ENCODE peak calls at places on chromosomes 7 and 10, in eight cellular contexts. T, Z, N, K, M, G, A and L are unnamed samples.

GRCh38 chr7:6658618-6659345 is 21.7 kb downstream of the ZNF316 start:
- ATAC-seq in T (peak), Z (peak), N (no peak), K (no peak), M (peak), G (peak), A (peak), L (no peak)

GRCh38 chr7:110421490-110422241 is 669.3 kb upstream of the LRRN3 start:
- ATAC-seq in T (no peak), Z (no peak), N (no peak), K (no peak), M (no peak), G (no peak), A (no peak), L (no peak)

GRCh38 chr10:94213980-94214379 is 148.8 kb downstream of the NOC3L start:
- ATAC-seq in T (no peak), Z (no peak), N (no peak), K (no peak), M (no peak), G (no peak), A (no peak), L (no peak)

GRCh38 chr10:97686301-97686961 is 610 bp downstream of the AVPI1 start:
- ATAC-seq in T (peak), Z (peak), N (no peak), K (peak), M (no peak), G (peak), A (no peak), L (no peak)

GRCh38 chr7:29343379-29343778 is 148.8 kb downstream of the CHN2 start:
- ATAC-seq in T (no peak), Z (no peak), N (no peak), K (peak), M (no peak), G (no peak), A (no peak), L (no peak)

GRCh38 chr7:101156866-101157589 is 2.8 kb downstream of the AP1S1 start:
- ATAC-seq in T (no peak), Z (no peak), N (no peak), K (no peak), M (no peak), G (no peak), A (peak), L (no peak)

GRCh38 chr7:44454348-44454747 is 36.1 kb downstream of the NUDCD3 start:
- ATAC-seq in T (no peak), Z (no peak), N (no peak), K (no peak), M (no peak), G (no peak), A (no peak), L (no peak)

GRCh38 chr7:44293561-44294324 is 31.7 kb downstream of the CAMK2B start:
- ATAC-seq in T (no peak), Z (no peak), N (peak), K (no peak), M (peak), G (peak), A (no peak), L (no peak)

GRCh38 chr7:49980414-49980813 is 112.6 kb downstream of the ZPBP start:
- ATAC-seq in T (peak), Z (no peak), N (no peak), K (no peak), M (no peak), G (no peak), A (no peak), L (no peak)

GRCh38 chr7:94276797-94277196 is 117.9 kb upstream of the COL1A2 start:
- ATAC-seq in T (no peak), Z (peak), N (peak), K (peak), M (peak), G (peak), A (peak), L (no peak)

GRCh38 chr10:61779950-61780659 is 117.4 kb downstream of the CABCOCO1 start:
- ATAC-seq in T (peak), Z (no peak), N (no peak), K (no peak), M (peak), G (no peak), A (peak), L (peak)

GRCh38 chr10:72564596-72564995 is 61.3 kb downstream of the MICU1 start:
- ATAC-seq in T (no peak), Z (no peak), N (no peak), K (no peak), M (peak), G (no peak), A (no peak), L (no peak)

GRCh38 chr10:6140141-6140841 is 51.5 kb downstream of the RBM17 start:
- ATAC-seq in T (no peak), Z (no peak), N (no peak), K (peak), M (no peak), G (peak), A (no peak), L (no peak)

GRCh38 chr7:87886875-87887274 is 10.6 kb downstream of the DBF4 start:
- ATAC-seq in T (no peak), Z (no peak), N (no peak), K (no peak), M (no peak), G (no peak), A (peak), L (no peak)

GRCh38 chr7:73586911-73587310 is 8.5 kb upstream of the TBL2 start:
- ATAC-seq in T (no peak), Z (peak), N (no peak), K (no peak), M (no peak), G (no peak), A (no peak), L (no peak)

GRCh38 chr7:77548222-77548621 is 11.1 kb downstream of the PTPN12 start:
- ATAC-seq in T (no peak), Z (no peak), N (no peak), K (peak), M (peak), G (no peak), A (no peak), L (no peak)

GRCh38 chr10:78640981-78641646 is 427.7 kb upstream of the ZMIZ1 start:
- ATAC-seq in T (no peak), Z (no peak), N (no peak), K (no peak), M (peak), G (no peak), A (no peak), L (peak)

GRCh38 chr7:135584362-135585353 is 26.9 kb downstream of the NUP205 start:
- ATAC-seq in T (no peak), Z (no peak), N (no peak), K (no peak), M (no peak), G (no peak), A (no peak), L (no peak)

GRCh38 chr7:134842062-134842461 is 62.6 kb downstream of the CALD1 start:
- ATAC-seq in T (no peak), Z (no peak), N (no peak), K (no peak), M (no peak), G (no peak), A (no peak), L (no peak)

GRCh38 chr10:3226960-3227724 is 54.6 kb upstream of the PITRM1 start:
- ATAC-seq in T (peak), Z (no peak), N (peak), K (peak), M (peak), G (no peak), A (no peak), L (peak)

GRCh38 chr7:6475433-6476186 is 27.9 kb upstream of the DAGLB start:
- ATAC-seq in T (no peak), Z (peak), N (peak), K (peak), M (no peak), G (no peak), A (peak), L (no peak)

GRCh38 chr10:88833722-88834121 is 17.9 kb downstream of the ANKRD22 start:
- ATAC-seq in T (no peak), Z (no peak), N (no peak), K (no peak), M (peak), G (no peak), A (no peak), L (no peak)

GRCh38 chr10:113927440-113927839 is 73.0 kb downstream of the NHLRC2 start:
- ATAC-seq in T (no peak), Z (no peak), N (no peak), K (peak), M (no peak), G (no peak), A (no peak), L (no peak)

GRCh38 chr10:132634241-132634946 is 96.8 kb downstream of the INPP5A start:
- ATAC-seq in T (no peak), Z (no peak), N (peak), K (peak), M (no peak), G (peak), A (peak), L (no peak)

GRCh38 chr7:152149363-152149762 is 123.9 kb downstream of the GALNT11 start:
- ATAC-seq in T (no peak), Z (no peak), N (no peak), K (no peak), M (no peak), G (no peak), A (no peak), L (no peak)

GRCh38 chr10:70797840-70798239 is 12.7 kb upstream of the TBATA start:
- ATAC-seq in T (no peak), Z (no peak), N (no peak), K (no peak), M (no peak), G (no peak), A (peak), L (no peak)

GRCh38 chr10:70804424-70804814 is 11.3 kb upstream of the SGPL1 start:
- ATAC-seq in T (no peak), Z (no peak), N (no peak), K (no peak), M (no peak), G (no peak), A (no peak), L (no peak)

DNA sequence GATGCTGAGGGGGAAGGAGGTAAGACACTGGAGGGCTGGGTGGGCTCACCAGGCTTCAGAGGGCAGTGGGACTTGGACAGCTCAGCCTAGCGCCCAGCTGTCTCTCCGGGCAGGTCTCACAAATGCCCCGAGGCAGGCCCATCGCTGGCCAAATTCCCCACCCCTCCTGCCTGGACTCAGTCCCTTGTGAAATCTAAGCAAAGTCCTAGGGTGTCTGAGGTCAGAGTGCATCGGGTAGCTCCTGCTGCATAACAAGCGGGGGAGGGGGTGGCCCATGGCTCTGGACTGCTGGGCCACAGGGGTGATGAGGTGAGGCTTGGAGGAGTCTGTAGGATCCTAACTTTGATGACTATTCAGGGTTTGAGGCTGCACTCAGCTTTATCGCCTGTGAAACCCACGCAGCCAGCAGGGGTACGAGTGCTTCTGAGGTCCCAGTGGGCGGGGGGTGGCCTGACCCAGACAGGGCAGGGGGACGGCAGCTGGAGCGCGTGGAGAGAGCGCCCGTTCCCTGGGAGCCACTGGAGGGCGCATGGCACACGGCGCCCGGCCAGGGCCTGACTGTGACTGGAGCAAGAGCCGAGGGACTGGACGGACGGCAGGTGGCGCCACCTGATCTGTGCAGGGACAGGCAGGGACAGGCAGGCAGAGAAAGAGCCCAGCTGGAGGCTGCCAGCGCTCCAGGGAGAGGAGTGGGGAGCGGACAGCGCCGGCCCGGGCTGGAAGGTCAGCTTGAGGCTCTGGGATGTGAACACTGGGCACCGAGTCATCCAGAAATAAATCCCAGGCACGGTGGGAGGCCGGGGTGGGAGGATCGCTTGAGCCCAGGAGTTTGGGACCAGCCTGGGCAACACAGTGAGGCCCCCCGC is 10.0 kb downstream of the CYP2W1 start:
- ATAC-seq in T (peak), Z (peak), N (peak), K (peak), M (peak), G (peak), A (peak), L (peak)
- TF ChIP-seq POLR2AphosphoS5 in T (peak), Z (peak), N (peak), K (no peak), M (peak), G (peak), A (no peak), L (peak)

GRCh38 chr7:2729893-2730716 is 42.1 kb downstream of the AMZ1 start:
- ATAC-seq in T (no peak), Z (no peak), N (no peak), K (no peak), M (no peak), G (no peak), A (no peak), L (peak)
- TF ChIP-seq POLR2AphosphoS5 in T (no peak), Z (no peak), N (no peak), K (no peak), M (no peak), G (no peak), A (no peak), L (peak)

DNA sequence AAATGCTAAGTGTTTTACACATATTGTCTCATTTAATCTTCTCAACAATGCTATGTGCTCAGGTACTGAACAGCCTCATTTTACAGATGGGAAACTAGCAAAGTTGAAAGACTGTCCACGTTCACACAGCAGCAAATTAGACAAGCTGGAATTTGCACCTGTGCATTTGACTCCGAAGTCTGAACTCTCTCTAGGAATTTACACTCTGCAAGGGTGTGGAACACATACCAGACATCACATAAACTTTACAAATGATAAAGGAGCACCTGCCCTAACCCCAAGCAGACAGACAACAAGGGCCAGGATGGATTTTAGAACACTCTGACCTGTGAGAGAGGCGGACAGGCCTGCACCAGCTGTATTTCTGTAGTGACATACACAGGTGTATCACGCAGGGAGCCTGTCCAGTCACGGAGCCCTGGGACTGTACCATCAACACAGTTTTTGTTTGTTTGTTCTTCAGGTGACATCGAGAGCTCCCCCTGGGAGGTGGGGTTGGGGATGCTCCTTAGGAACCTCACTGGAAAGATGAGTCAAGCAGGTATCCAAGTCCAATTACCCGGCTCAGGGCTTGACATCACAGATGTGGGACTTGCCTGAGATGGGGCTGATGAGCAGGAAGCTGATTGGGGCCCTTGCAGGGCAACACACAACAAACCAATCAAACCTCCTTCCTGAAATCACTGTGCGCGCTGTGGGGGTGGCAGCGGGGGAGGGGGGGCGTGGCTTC is 31.0 kb downstream of the MKI67 start:
- ATAC-seq in T (peak), Z (peak), N (peak), K (peak), M (no peak), G (no peak), A (peak), L (no peak)
- TF ChIP-seq POLR2AphosphoS5 in T (no peak), Z (no peak), N (no peak), K (no peak), M (no peak), G (peak), A (no peak), L (no peak)

GRCh38 chr7:156949541-156950380 is at the start of gene NOM1:
- ATAC-seq in T (peak), Z (peak), N (peak), K (peak), M (peak), G (peak), A (peak), L (peak)
- TF ChIP-seq POLR2AphosphoS5 in T (peak), Z (peak), N (peak), K (peak), M (peak), G (peak), A (peak), L (peak)